ENCODE peak calls at places on chromosome 10, in four cellular contexts. E is IMR-90, Q is neural progenitor cell, L is RWPE2. V is an unnamed sample.

GRCh38 chr10:105691811-105692210 is 1050.7 kb downstream of the SORCS3 start:
- DNase-seq in E (no peak), Q (peak), L (no peak), V (no peak)

GRCh38 chr10:17003151-17003550 is 126.5 kb downstream of the CUBN start:
- DNase-seq in E (peak), Q (no peak), L (no peak), V (no peak)

GRCh38 chr10:127880557-127880956 is 12.2 kb downstream of the CLRN3 start:
- DNase-seq in E (no peak), Q (no peak), L (no peak), V (no peak)

GRCh38 chr10:75403144-75404022 is 1.8 kb upstream of the ZNF503 start:
- DNase-seq in E (no peak), Q (peak), L (no peak), V (peak)

GRCh38 chr10:93945814-93946213 is 47.9 kb upstream of the PLCE1 start:
- DNase-seq in E (no peak), Q (no peak), L (no peak), V (no peak)

GRCh38 chr10:12353399-12354027 is 4.2 kb downstream of the CAMK1D start:
- DNase-seq in E (no peak), Q (no peak), L (no peak), V (no peak)

GRCh38 chr10:117439243-117439912 is 64.1 kb upstream of the PDZD8 start:
- DNase-seq in E (peak), Q (no peak), L (peak), V (no peak)

GRCh38 chr10:68550747-68551411 is 9.3 kb upstream of the TET1 start:
- DNase-seq in E (peak), Q (peak), L (no peak), V (peak)

GRCh38 chr10:89653410-89653828 is 8.4 kb upstream of the PANK1 start:
- DNase-seq in E (peak), Q (no peak), L (no peak), V (no peak)

GRCh38 chr10:110708776-110709443 is 64.8 kb downstream of the RBM20 start:
- DNase-seq in E (no peak), Q (peak), L (no peak), V (no peak)

GRCh38 chr10:73522263-73522662 is 26.4 kb upstream of the PPP3CB start:
- DNase-seq in E (peak), Q (no peak), L (no peak), V (no peak)

GRCh38 chr10:66680886-66681285 is 244.9 kb upstream of the LRRTM3 start:
- DNase-seq in E (peak), Q (no peak), L (no peak), V (no peak)

GRCh38 chr10:74825033-74825370 is 1.4 kb upstream of the KAT6B start:
- DNase-seq in E (no peak), Q (peak), L (no peak), V (peak)

GRCh38 chr10:4068255-4069028 is 283.4 kb upstream of the KLF6 start:
- DNase-seq in E (no peak), Q (no peak), L (no peak), V (no peak)

GRCh38 chr10:110977662-110978061 is 58.3 kb downstream of the SHOC2 start:
- DNase-seq in E (peak), Q (no peak), L (no peak), V (no peak)

GRCh38 chr10:60816624-60817023 is 38.3 kb downstream of the CDK1 start:
- DNase-seq in E (peak), Q (peak), L (no peak), V (peak)

GRCh38 chr10:114694735-114695134 is 36.7 kb upstream of the ABLIM1 start:
- DNase-seq in E (no peak), Q (peak), L (no peak), V (peak)

GRCh38 chr10:53441804-53442203 is 669.2 kb upstream of the MBL2 start:
- DNase-seq in E (no peak), Q (no peak), L (no peak), V (no peak)

GRCh38 chr10:78986419-78986818 is 82.3 kb upstream of the ZMIZ1 start:
- DNase-seq in E (peak), Q (no peak), L (no peak), V (no peak)

GRCh38 chr10:77188000-77188395 is 449.6 kb downstream of the KCNMA1 start:
- DNase-seq in E (no peak), Q (no peak), L (no peak), V (no peak)

GRCh38 chr10:112140110-112140755 is 43.3 kb downstream of the GPAM start:
- DNase-seq in E (peak), Q (peak), L (no peak), V (peak)

GRCh38 chr10:16527452-16527851 is 5.8 kb upstream of the C1QL3 start:
- DNase-seq in E (no peak), Q (peak), L (no peak), V (no peak)

GRCh38 chr10:96999987-97000386 is 167.9 kb downstream of the LCOR start:
- DNase-seq in E (no peak), Q (no peak), L (no peak), V (no peak)

GRCh38 chr10:104835422-104835821 is 194.3 kb downstream of the SORCS3 start:
- DNase-seq in E (no peak), Q (no peak), L (no peak), V (no peak)

GRCh38 chr10:78551184-78552005 is 517.4 kb upstream of the ZMIZ1 start:
- DNase-seq in E (no peak), Q (peak), L (no peak), V (no peak)

GRCh38 chr10:43000021-43000411 is 76.9 kb upstream of the RET start:
- DNase-seq in E (no peak), Q (no peak), L (no peak), V (no peak)

GRCh38 chr10:93456480-93456879 is 25.7 kb downstream of the MYOF start:
- DNase-seq in E (peak), Q (no peak), L (no peak), V (no peak)

GRCh38 chr10:120988751-120989150 is 137.6 kb downstream of the WDR11 start:
- DNase-seq in E (no peak), Q (no peak), L (no peak), V (no peak)

GRCh38 chr10:91511549-91512330 is 101.6 kb downstream of the HECTD2 start:
- DNase-seq in E (peak), Q (no peak), L (no peak), V (no peak)

GRCh38 chr10:119350529-119351001 is 143.2 kb downstream of the GRK5 start:
- DNase-seq in E (peak), Q (no peak), L (no peak), V (no peak)

GRCh38 chr10:120641695-120642094 is 184.7 kb downstream of the PLPP4 start:
- DNase-seq in E (no peak), Q (no peak), L (no peak), V (no peak)

GRCh38 chr10:42753126-42753506 is 29.5 kb upstream of the BMS1 start:
- DNase-seq in E (peak), Q (peak), L (no peak), V (peak)

GRCh38 chr10:78286186-78286585 is 252.5 kb downstream of the RPS24 start:
- DNase-seq in E (no peak), Q (peak), L (no peak), V (no peak)

GRCh38 chr10:3080608-3081007 is 13.3 kb downstream of the PFKP start:
- DNase-seq in E (no peak), Q (no peak), L (no peak), V (no peak)

GRCh38 chr10:65194131-65194530 is 1672.9 kb downstream of the REEP3 start:
- DNase-seq in E (no peak), Q (no peak), L (no peak), V (no peak)

GRCh38 chr10:110918269-110918632 is 729 bp downstream of the BBIP1 start:
- DNase-seq in E (peak), Q (peak), L (peak), V (no peak)

GRCh38 chr10:131168238-131168875 is 143.2 kb downstream of the TCERG1L start:
- DNase-seq in E (no peak), Q (no peak), L (no peak), V (no peak)

GRCh38 chr10:131172433-131172832 is 139.1 kb downstream of the TCERG1L start:
- DNase-seq in E (no peak), Q (no peak), L (no peak), V (no peak)

GRCh38 chr10:131167036-131167860 is 144.3 kb downstream of the TCERG1L start:
- DNase-seq in E (no peak), Q (no peak), L (no peak), V (no peak)

GRCh38 chr10:131169146-131169545 is 142.4 kb downstream of the TCERG1L start:
- DNase-seq in E (no peak), Q (no peak), L (no peak), V (no peak)

DNA sequence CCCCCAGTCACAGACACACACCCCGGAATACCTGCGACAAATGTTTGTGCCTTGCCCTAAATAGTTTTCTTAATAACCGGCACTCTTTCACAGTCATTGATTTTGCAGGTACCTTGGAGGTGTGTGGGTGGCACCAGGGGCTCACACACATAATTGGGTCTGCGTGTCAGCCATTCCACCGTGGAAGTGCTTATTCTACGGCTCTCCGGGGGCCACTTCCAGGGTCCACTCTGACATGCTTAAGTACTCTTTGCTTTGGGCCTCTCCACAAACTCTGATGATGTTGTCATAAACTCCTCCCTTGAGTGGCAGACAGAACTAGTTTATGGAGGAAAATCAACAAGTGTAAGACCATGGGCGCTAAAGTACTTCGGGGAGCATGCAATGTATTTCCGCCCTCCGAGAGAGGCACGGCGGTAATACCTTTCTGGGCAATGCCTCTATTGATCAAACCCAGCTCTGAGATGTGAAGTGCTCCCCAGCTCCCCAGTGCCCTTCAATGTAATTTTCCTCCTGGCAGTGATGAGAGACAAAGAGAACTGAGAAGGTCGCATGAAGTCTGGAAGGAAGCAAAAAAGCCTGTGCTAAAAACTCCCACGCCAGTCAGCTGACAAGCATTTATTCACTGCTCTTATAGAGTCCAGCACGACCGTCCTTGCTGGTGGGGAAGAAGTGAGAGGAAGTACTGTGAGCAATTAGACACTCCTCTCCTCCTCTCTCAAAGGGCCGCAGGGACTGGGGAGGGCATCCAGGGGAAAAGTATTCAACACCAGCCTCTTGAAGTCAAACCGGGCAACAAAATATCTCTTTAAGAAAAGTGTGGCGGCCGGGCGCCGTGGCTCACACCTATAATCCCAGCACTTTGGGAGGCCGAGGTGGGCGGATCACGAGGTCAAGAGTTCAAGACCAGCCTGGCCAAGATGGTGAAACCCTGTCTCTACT is 141.2 kb downstream of the TCERG1L start:
- DNase-seq in E (no peak), Q (no peak), L (no peak), V (no peak)
- TF ChIP-seq CTCF in E (no peak), Q (no peak), L (no peak), V (no peak)

GRCh38 chr10:108358912-108359311 is 1194.4 kb upstream of the SORCS1 start:
- DNase-seq in E (peak), Q (no peak), L (peak), V (peak)
- TF ChIP-seq CTCF in E (peak), Q (no peak), L (peak), V (no peak)

DNA sequence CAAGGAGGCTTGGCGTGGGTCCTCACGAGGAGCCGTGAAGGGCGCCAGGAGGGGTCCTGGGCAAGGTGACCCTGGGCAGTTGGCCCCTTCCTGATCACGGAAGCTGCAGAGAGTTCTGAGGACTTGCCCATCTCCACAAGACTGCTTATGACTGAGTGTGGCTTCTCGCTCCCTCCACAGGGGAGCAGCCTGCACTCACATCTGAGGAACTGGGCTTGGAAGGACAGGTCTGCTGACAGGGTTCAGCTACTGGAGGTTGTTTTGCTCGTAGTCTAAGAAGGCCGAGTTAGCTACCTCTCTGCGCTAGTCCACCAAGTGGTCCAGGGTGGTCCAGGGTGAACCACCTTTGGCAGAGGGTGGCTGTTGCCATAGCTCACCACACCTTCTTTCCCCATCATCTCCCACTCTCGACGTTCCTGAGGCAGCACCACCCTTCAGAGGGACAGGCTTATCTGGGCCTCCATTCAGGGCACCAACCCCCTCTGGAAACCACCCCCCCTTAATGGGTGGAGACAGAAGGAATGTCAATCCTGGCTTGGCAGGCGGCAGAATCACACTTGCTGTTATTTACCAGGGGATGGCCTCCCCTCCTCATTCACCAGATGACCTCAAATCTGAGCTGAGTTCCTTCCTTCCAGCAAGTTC is 38.2 kb downstream of the FAM53B start:
- DNase-seq in E (no peak), Q (no peak), L (no peak), V (no peak)
- TF ChIP-seq CTCF in E (no peak), Q (no peak), L (peak), V (no peak)

GRCh38 chr10:71714592-71714991 is 5.0 kb downstream of the C10orf105 start:
- DNase-seq in E (no peak), Q (no peak), L (no peak), V (no peak)

GRCh38 chr10:71712572-71713134 is 6.9 kb downstream of the C10orf105 start:
- DNase-seq in E (no peak), Q (no peak), L (no peak), V (no peak)

GRCh38 chr10:71714055-71714454 is 5.5 kb downstream of the C10orf105 start:
- DNase-seq in E (no peak), Q (no peak), L (no peak), V (no peak)

GRCh38 chr10:71712170-71712569 is 7.4 kb downstream of the C10orf105 start:
- DNase-seq in E (no peak), Q (no peak), L (no peak), V (no peak)

GRCh38 chr10:71713135-71714040 is 6.2 kb downstream of the C10orf105 start:
- DNase-seq in E (peak), Q (no peak), L (no peak), V (no peak)
- TF ChIP-seq CTCF in E (peak), Q (no peak), L (no peak), V (no peak)

GRCh38 chr10:88583584-88583957 is 453 bp upstream of the RNLS start:
- DNase-seq in E (no peak), Q (no peak), L (no peak), V (no peak)

GRCh38 chr10:88586462-88586861 is at the start of gene LIPJ:
- DNase-seq in E (no peak), Q (no peak), L (no peak), V (no peak)

GRCh38 chr10:88582411-88582805 is 710 bp downstream of the RNLS start:
- DNase-seq in E (no peak), Q (no peak), L (no peak), V (no peak)

DNA sequence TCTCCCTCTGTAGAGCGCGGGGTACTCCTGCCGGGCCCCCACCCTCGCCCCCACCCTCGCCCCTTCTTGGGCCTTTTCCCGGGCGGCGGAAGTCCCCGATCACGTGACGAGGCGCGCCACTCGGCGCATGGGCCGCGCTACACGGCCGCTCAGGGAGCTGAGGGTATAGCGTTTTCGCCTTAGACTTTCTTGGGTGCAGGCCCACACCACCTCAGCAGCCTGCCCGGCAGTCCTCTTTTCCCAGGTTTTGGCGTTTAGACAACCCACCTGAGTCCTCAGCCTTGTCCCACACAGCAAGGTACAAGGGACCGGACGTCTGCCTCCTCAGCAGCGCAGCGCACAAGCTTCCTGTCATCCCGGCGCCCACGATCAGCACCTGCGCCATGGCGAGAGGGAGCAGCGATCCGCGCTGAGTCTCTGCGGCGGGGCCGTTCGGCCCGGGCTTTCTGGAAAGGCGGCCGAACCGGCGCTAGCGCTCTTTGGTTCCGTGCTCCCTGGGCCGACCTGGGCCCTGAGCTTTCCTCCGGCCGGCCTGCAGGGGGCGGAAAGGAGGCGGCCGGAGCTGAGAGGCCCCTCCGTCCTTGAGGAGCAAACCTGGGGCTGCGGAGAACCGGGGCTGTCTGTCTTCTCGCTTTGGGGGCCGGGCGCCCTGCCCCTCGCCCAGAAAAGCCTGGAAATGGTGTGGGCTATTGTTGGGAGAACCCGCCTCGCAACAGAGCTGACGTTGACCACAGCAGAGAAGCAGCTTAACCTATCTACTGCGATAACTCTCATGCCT is at the start of gene RNLS:
- DNase-seq in E (peak), Q (peak), L (peak), V (peak)
- TF ChIP-seq CTCF in E (peak), Q (peak), L (peak), V (peak)

GRCh38 chr10:130341325-130341724 is 205.1 kb downstream of the GLRX3 start:
- DNase-seq in E (no peak), Q (peak), L (no peak), V (no peak)
- TF ChIP-seq CTCF in E (no peak), Q (peak), L (peak), V (no peak)

V was measured in GM13976.